ENCODE peak calls at places on chromosomes 11 and 22, in eight cellular contexts. O is PC-9; C is uterus; B is IMR-90; Q is CD8-positive, alpha-beta T cell; V is body of pancreas; N is AG09309; K is bronchial epithelial cell. I is an unnamed sample.
A peak's percentile ranks its signal among the peaks of the same experiment; 100 is the strongest.

GRCh38 chr11:12330491-12331231 is 46.7 kb upstream of the PARVA start:
- DNase-seq in O (no peak), C (no peak), B (peak; percentile 7), Q (no peak), V (no peak), N (no peak), K (peak; percentile 7), I (no peak)

GRCh38 chr11:96061730-96062524 is 138.0 kb upstream of the MTMR2 start:
- DNase-seq in O (no peak), C (no peak), B (peak; percentile 51), Q (no peak), V (no peak), N (no peak), K (peak; percentile 89), I (no peak)

GRCh38 chr11:125373426-125374391 is 122.4 kb downstream of the FEZ1 start:
- DNase-seq in O (no peak), C (no peak), B (peak; percentile 44), Q (no peak), V (no peak), N (no peak), K (no peak), I (no peak)

GRCh38 chr11:116544721-116545120 is 228.1 kb downstream of the BUD13 start:
- DNase-seq in O (no peak), C (no peak), B (no peak), Q (no peak), V (no peak), N (no peak), K (no peak), I (no peak)

GRCh38 chr11:76579047-76579751 is 91.3 kb downstream of the LRRC32 start:
- DNase-seq in O (no peak), C (peak; percentile 63), B (no peak), Q (no peak), V (no peak), N (no peak), K (no peak), I (no peak)

GRCh38 chr22:41264408-41264941 is 21.5 kb downstream of the RANGAP1 start:
- DNase-seq in O (no peak), C (no peak), B (no peak), Q (no peak), V (no peak), N (no peak), K (no peak), I (no peak)

GRCh38 chr11:3147626-3148025 is 17.5 kb downstream of the OSBPL5 start:
- DNase-seq in O (no peak), C (no peak), B (no peak), Q (no peak), V (no peak), N (no peak), K (no peak), I (no peak)

GRCh38 chr11:88231894-88232482 is 56.7 kb upstream of the RAB38 start:
- DNase-seq in O (peak; percentile 4), C (no peak), B (peak; percentile 40), Q (no peak), V (no peak), N (peak; percentile 5), K (peak; percentile 42), I (peak; percentile 4)

GRCh38 chr11:17531818-17532131 is 12.4 kb downstream of the USH1C start:
- DNase-seq in O (no peak), C (no peak), B (peak; percentile 64), Q (no peak), V (no peak), N (peak; percentile 55), K (no peak), I (no peak)

GRCh38 chr11:125270711-125271110 is 106.2 kb downstream of the PKNOX2 start:
- DNase-seq in O (no peak), C (no peak), B (peak; percentile 77), Q (no peak), V (no peak), N (no peak), K (peak; percentile 2), I (no peak)

GRCh38 chr11:119873761-119874421 is 144.9 kb upstream of the NECTIN1 start:
- DNase-seq in O (no peak), C (no peak), B (no peak), Q (no peak), V (no peak), N (no peak), K (no peak), I (no peak)

GRCh38 chr11:19398772-19399542 is 158.2 kb upstream of the E2F8 start:
- DNase-seq in O (no peak), C (peak; percentile 33), B (peak; percentile 94), Q (no peak), V (peak; percentile 55), N (peak; percentile 91), K (no peak), I (no peak)

DNA sequence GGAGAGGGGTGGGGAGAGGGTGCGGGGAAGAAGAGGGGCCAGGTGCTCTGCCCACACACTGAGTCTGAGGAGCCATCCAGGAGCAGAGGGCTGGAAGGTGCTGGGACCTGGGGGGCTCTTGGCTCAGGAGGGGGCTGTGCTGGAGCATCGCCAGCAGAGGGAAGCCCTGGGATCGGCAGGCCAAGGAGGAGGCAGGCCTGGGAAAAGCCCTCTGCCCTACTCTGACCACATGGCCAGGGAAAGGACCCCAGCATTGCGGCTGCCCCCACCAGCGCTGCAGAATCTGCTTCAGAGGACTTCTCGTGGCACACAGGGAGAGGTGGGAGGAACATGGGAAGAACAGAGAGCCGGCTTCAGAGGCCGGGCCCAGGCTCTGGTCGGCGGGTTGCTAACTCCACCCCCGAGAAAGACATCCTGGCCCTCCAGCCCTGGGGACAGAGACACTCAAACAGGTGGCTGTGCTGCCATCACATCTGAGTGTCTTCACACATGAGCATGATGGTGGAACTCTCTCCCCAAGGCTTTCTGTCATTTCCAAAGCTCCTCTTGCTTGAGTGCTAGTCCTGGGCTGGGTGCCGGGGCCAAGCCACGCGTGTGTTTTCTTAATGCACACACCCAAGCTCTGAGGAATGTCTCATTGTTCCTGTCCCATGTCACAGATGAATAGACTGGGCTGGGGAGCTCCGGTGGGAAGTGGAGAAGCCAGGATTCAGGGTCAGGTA is 1378.0 kb downstream of the BRD1 start:
- DNase-seq in O (no peak), C (no peak), B (no peak), Q (no peak), V (no peak), N (no peak), K (no peak), I (no peak)
- TF ChIP-seq CTCF in O (no peak), C (no peak), B (no peak), Q (no peak), V (no peak), N (no peak), K (no peak), I (no peak)

DNA sequence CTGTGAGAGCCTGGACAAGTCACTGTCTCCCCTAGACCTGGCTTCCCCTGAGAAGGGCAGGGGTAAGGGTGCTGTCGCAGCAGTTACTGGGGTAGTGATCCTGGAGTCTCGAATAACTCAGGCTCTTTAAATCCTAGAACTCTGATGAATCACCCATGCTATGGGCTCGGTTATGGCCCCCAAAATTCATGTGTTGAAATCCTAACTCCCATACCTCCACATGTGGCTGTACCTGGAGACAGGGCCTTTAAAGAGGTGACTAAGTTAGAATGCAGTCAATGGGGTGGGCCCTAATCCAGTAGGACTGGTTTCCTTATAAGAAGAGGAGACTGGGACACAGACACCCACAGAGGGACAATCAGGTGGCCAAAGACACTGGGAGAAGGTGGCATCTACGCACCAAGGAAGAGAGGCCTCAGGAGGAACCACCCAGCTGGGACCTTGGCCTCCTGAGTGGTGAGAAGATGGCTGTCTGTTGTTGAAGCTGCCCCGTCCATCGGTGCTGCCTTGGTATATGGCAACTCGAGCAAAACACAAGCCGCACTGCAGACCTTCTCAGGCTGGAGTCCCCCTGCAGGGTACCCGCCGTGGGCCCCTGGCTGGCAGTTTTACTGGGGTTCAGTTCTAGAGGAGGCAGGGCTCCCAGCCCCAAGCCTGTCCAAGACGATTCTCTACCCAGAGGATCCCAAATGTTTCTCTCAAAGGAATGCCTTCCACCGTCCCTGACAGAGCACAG is 48.8 kb upstream of the SHISAL1 start:
- DNase-seq in O (peak; percentile 67), C (no peak), B (no peak), Q (no peak), V (no peak), N (no peak), K (peak; percentile 85), I (no peak)
- H3K4me3 ChIP-seq in O (peak overlapping the region; percentile 10), C (no peak overlapping the region), B (no peak overlapping the region), Q (no peak overlapping the region), V (no peak overlapping the region), N (no peak overlapping the region), K (no peak overlapping the region), I (no peak overlapping the region)

GRCh38 chr11:68074584-68075352 is 35.9 kb downstream of the TCIRG1 start:
- DNase-seq in O (no peak), C (no peak), B (no peak), Q (no peak), V (no peak), N (no peak), K (no peak), I (no peak)

GRCh38 chr11:68077617-68078592 is 39.1 kb downstream of the TCIRG1 start:
- DNase-seq in O (peak; percentile 19), C (no peak), B (peak; percentile 18), Q (no peak), V (no peak), N (no peak), K (peak; percentile 22), I (no peak)

GRCh38 chr11:68071281-68072048 is 32.6 kb downstream of the TCIRG1 start:
- DNase-seq in O (no peak), C (no peak), B (no peak), Q (no peak), V (no peak), N (no peak), K (no peak), I (no peak)

GRCh38 chr11:68081691-68082090 is 39.5 kb downstream of the CHKA start:
- DNase-seq in O (no peak), C (no peak), B (no peak), Q (no peak), V (peak; percentile 71), N (no peak), K (peak; percentile 80), I (peak; percentile 85)

DNA sequence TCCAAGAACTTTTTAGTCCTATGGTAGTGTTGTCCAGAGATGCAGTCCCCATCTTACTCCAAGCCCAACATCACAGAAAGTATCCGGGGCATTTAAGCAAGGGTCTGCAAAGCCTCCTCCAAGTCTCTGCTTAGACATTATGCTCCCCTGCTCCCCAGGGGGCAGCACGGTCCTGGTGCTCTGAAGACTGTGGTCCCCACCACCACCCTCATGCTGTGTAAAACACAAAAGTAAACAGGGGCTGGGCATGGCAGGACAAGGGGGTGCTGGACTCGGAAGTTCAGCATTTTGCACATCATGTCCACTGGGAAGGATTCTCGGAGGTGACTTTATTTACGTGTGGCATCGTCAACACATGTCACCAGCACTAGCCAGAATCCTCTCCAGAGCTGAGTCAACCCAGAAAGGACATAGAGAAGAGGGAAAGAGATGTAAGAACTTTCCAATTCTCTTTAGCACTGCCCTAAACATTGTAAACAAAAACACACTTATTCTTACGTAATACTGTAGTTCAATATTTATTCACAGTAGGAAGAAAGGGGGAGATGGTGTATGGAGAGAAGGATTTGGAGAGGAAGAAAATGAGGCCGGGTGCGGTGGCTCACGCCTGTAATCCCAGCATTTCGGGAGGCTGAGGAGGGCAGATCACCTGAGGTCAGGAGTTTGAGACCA is 37.7 kb downstream of the TCIRG1 start:
- DNase-seq in O (no peak), C (no peak), B (no peak), Q (no peak), V (no peak), N (no peak), K (no peak), I (no peak)
- TF ChIP-seq CTCF in O (no peak), C (no peak), B (peak; percentile 32), Q (no peak), V (no peak), N (no peak), K (peak; percentile 4), I (no peak)

DNA sequence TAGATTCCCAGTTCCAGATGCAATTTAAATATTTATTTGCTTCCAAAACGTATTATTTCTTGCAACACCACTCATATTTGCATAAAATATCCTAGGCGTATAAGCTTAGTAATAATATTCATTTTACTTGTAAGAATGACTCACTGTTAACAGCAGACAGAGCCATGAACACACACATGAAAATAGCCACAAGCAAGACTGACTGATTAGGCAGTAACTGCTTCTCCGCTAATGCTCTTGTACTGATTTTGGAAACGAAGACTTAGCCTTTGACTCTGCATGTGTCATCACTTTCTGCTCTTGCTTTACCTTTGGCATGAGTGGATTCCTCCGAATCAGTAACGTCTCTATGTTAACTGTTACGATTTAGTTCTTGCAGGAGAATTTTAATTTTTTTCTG is 6.0 kb downstream of the OR10Q1 start:
- DNase-seq in O (no peak), C (no peak), B (peak; percentile 41), Q (no peak), V (no peak), N (no peak), K (peak; percentile 50), I (no peak)
- H3K4me3 ChIP-seq in O (no peak overlapping the region), C (no peak overlapping the region), B (no peak overlapping the region), Q (no peak overlapping the region), V (no peak overlapping the region), N (no peak overlapping the region), K (no peak overlapping the region), I (no peak overlapping the region)